ENCODE peak calls at places on chromosomes 5 and 9, in nine cellular contexts. P is substantia nigra, D is GM04503, A is hypothalamus, K is amniotic epithelial cell, J is AG08396, G is caudate nucleus, L is NCI-H1417, T is amniotic stem cell. Z is an unnamed sample.

GRCh38 chr5:14714706-14715105 is 50.2 kb downstream of the OTULIN start:
- DNase-seq in P (no peak), D (no peak), T (no peak), L (no peak), G (no peak), A (no peak), J (no peak), K (peak; percentile 45), Z (no peak)

GRCh38 chr9:129319938-129320481 is 141.9 kb upstream of the IER5L start:
- DNase-seq in L (peak; percentile 79), P (no peak), A (no peak), K (no peak), T (no peak), D (no peak), J (no peak), G (no peak), Z (no peak)

GRCh38 chr9:130766904-130767262 is 68.2 kb upstream of the ABL1 start:
- DNase-seq in D (no peak), K (no peak), T (no peak), L (no peak), P (no peak), A (no peak), G (no peak), J (no peak), Z (no peak)

GRCh38 chr5:180328296-180329137 is 24.6 kb downstream of the GFPT2 start:
- DNase-seq in K (peak; percentile 72), L (peak; percentile 72), T (no peak), P (peak; percentile 39), D (no peak), J (peak; percentile 68), G (no peak), A (peak; percentile 44), Z (peak; percentile 67)

GRCh38 chr5:56494300-56494704 is 261.2 kb upstream of the ANKRD55 start:
- DNase-seq in A (no peak), K (no peak), L (no peak), D (no peak), P (no peak), T (no peak), J (peak; percentile 47), G (no peak), Z (no peak)

GRCh38 chr5:146849694-146850093 is 28.9 kb downstream of the PPP2R2B start:
- DNase-seq in L (no peak), J (no peak), T (no peak), G (no peak), D (no peak), K (no peak), P (no peak), A (peak; percentile 25), Z (no peak)

GRCh38 chr9:72579880-72580570 is 58.6 kb downstream of the TMC1 start:
- DNase-seq in T (no peak), A (no peak), P (no peak), L (no peak), D (no peak), J (no peak), K (peak; percentile 85), G (no peak), Z (no peak)

GRCh38 chr9:9091387-9091786 is 1291.8 kb upstream of the DMAC1 start:
- DNase-seq in D (no peak), P (no peak), J (no peak), L (no peak), T (no peak), K (no peak), A (no peak), G (no peak), Z (no peak)

GRCh38 chr5:141359790-141360426 is at the start of gene PCDHGB2:
- DNase-seq in P (no peak), A (no peak), T (no peak), K (peak; percentile 31), J (peak; percentile 67), G (no peak), L (no peak), D (no peak), Z (no peak)

GRCh38 chr5:140148508-140148907 is 22.8 kb downstream of the IGIP start:
- DNase-seq in P (peak; percentile 20), K (no peak), T (no peak), G (no peak), D (no peak), L (no peak), A (no peak), J (peak; percentile 65), Z (no peak)

GRCh38 chr5:106521701-106522100 is 1149.0 kb downstream of the EFNA5 start:
- DNase-seq in P (no peak), L (no peak), D (peak; percentile 15), K (peak; percentile 60), A (peak; percentile 22), T (peak; percentile 32), G (no peak), J (no peak), Z (no peak)

GRCh38 chr5:147796556-147797308 is 14.2 kb upstream of the JAKMIP2 start:
- DNase-seq in J (no peak), P (no peak), L (no peak), T (no peak), D (no peak), A (no peak), G (no peak), K (no peak), Z (no peak)

GRCh38 chr5:90338712-90339372 is 70.7 kb downstream of the CETN3 start:
- DNase-seq in G (no peak), J (no peak), K (no peak), D (no peak), T (no peak), P (no peak), A (no peak), L (no peak), Z (no peak)

GRCh38 chr5:83404182-83404712 is 67.3 kb upstream of the VCAN start:
- DNase-seq in D (no peak), J (no peak), G (no peak), A (no peak), P (no peak), L (peak; percentile 4), K (no peak), T (no peak), Z (no peak)

GRCh38 chr5:158435161-158435616 is 576.2 kb upstream of the CLINT1 start:
- DNase-seq in G (no peak), A (no peak), D (no peak), K (no peak), L (no peak), J (no peak), P (no peak), T (no peak), Z (no peak)

GRCh38 chr5:162512935-162513575 is 445.5 kb downstream of the GABRG2 start:
- DNase-seq in T (no peak), D (no peak), A (no peak), J (no peak), G (no peak), L (no peak), K (no peak), P (no peak), Z (no peak)

GRCh38 chr5:13972029-13972428 is 27.5 kb upstream of the DNAH5 start:
- DNase-seq in J (no peak), D (no peak), A (no peak), L (no peak), K (no peak), G (no peak), T (no peak), P (no peak), Z (no peak)

GRCh38 chr9:98892296-98892695 is 51.4 kb upstream of the COL15A1 start:
- DNase-seq in J (no peak), A (no peak), T (no peak), P (no peak), D (no peak), L (no peak), G (no peak), K (peak; percentile 41), Z (no peak)

GRCh38 chr5:37492778-37493555 is 113.8 kb downstream of the WDR70 start:
- DNase-seq in D (no peak), L (no peak), K (peak; percentile 51), P (no peak), T (no peak), J (no peak), G (no peak), A (no peak), Z (no peak)

GRCh38 chr9:14250779-14251145 is 63.2 kb downstream of the NFIB start:
- DNase-seq in D (no peak), K (no peak), A (no peak), P (no peak), T (no peak), G (no peak), J (no peak), L (no peak), Z (no peak)

GRCh38 chr5:107284822-107285510 is 385.8 kb downstream of the EFNA5 start:
- DNase-seq in D (no peak), J (no peak), P (no peak), T (no peak), K (peak; percentile 85), L (no peak), A (no peak), G (no peak), Z (no peak)